ENCODE peak calls at places on chromosomes 3 and 15, in five cellular contexts. T, W, Q, K and Y are unnamed samples.
A peak's percentile ranks its signal among the peaks of the same experiment; 100 is the strongest.

GRCh38 chr3:10187944-10188343 is 23.2 kb downstream of the IRAK2 start:
- DNase-seq in T (no peak), W (no peak), Q (no peak), K (no peak), Y (no peak)

GRCh38 chr3:113585720-113586119 is 53.4 kb downstream of the SIDT1 start:
- DNase-seq in T (no peak), W (no peak), Q (no peak), K (no peak), Y (no peak)

GRCh38 chr15:69480932-69481331 is 28.3 kb downstream of the RPLP1 start:
- DNase-seq in T (no peak), W (no peak), Q (no peak), K (no peak), Y (no peak)

GRCh38 chr3:39291903-39292329 is 12.1 kb upstream of the CX3CR1 start:
- DNase-seq in T (peak; percentile 84), W (no peak), Q (peak; percentile 50), K (peak; percentile 97), Y (no peak)

GRCh38 chr3:181313379-181313778 is 323.8 kb upstream of the DNAJC19 start:
- DNase-seq in T (no peak), W (no peak), Q (no peak), K (no peak), Y (no peak)

GRCh38 chr15:83398591-83398990 is 48.5 kb upstream of the SH3GL3 start:
- DNase-seq in T (no peak), W (no peak), Q (no peak), K (no peak), Y (no peak)

GRCh38 chr15:95919460-95919859 is 411.0 kb upstream of the NR2F2 start:
- DNase-seq in T (no peak), W (no peak), Q (no peak), K (no peak), Y (no peak)

GRCh38 chr3:111936191-111936841 is 42.5 kb upstream of the ABHD10 start:
- DNase-seq in T (no peak), W (no peak), Q (no peak), K (no peak), Y (no peak)

GRCh38 chr3:73461582-73461981 is 163.2 kb downstream of the PDZRN3 start:
- DNase-seq in T (no peak), W (no peak), Q (no peak), K (no peak), Y (no peak)

GRCh38 chr3:120144267-120144666 is 50.0 kb upstream of the GSK3B start:
- DNase-seq in T (no peak), W (no peak), Q (peak; percentile 39), K (no peak), Y (no peak)

GRCh38 chr15:70806992-70807712 is 43.8 kb upstream of the UACA start:
- DNase-seq in T (no peak), W (no peak), Q (no peak), K (no peak), Y (no peak)

GRCh38 chr3:143366672-143367071 is 247.1 kb downstream of the CHST2 start:
- DNase-seq in T (no peak), W (no peak), Q (no peak), K (no peak), Y (no peak)

GRCh38 chr3:100001083-100001482 is 113.2 kb downstream of the FILIP1L start:
- DNase-seq in T (no peak), W (no peak), Q (no peak), K (no peak), Y (no peak)

GRCh38 chr3:27216955-27217552 is 152.1 kb downstream of the NEK10 start:
- DNase-seq in T (no peak), W (no peak), Q (no peak), K (no peak), Y (no peak)

GRCh38 chr3:15102833-15103232 is 3.9 kb upstream of the RBSN start:
- DNase-seq in T (no peak), W (no peak), Q (no peak), K (no peak), Y (no peak)

GRCh38 chr3:59386165-59386564 is 336.3 kb upstream of the CFAP20DC start:
- DNase-seq in T (no peak), W (peak; percentile 88), Q (no peak), K (no peak), Y (peak; percentile 41)

GRCh38 chr3:141366285-141367037 is 1.8 kb upstream of the ZBTB38 start:
- DNase-seq in T (peak; percentile 57), W (no peak), Q (peak; percentile 49), K (no peak), Y (no peak)

GRCh38 chr15:100029045-100029444 is 295.8 kb upstream of the LYSMD4 start:
- DNase-seq in T (no peak), W (no peak), Q (no peak), K (no peak), Y (no peak)

GRCh38 chr15:100032358-100033080 is 299.3 kb upstream of the LYSMD4 start:
- DNase-seq in T (no peak), W (no peak), Q (no peak), K (no peak), Y (no peak)

GRCh38 chr15:100030586-100031249 is 297.5 kb upstream of the LYSMD4 start:
- DNase-seq in T (no peak), W (no peak), Q (no peak), K (no peak), Y (no peak)

GRCh38 chr15:100031665-100032357 is 298.6 kb upstream of the LYSMD4 start:
- DNase-seq in T (no peak), W (no peak), Q (no peak), K (no peak), Y (no peak)

GRCh38 chr15:100029868-100030479 is 296.7 kb upstream of the LYSMD4 start:
- DNase-seq in T (no peak), W (no peak), Q (no peak), K (no peak), Y (no peak)
- TF ChIP-seq TAF1 in T (no peak), W (no peak), Q (no peak), K (no peak), Y (no peak)

DNA sequence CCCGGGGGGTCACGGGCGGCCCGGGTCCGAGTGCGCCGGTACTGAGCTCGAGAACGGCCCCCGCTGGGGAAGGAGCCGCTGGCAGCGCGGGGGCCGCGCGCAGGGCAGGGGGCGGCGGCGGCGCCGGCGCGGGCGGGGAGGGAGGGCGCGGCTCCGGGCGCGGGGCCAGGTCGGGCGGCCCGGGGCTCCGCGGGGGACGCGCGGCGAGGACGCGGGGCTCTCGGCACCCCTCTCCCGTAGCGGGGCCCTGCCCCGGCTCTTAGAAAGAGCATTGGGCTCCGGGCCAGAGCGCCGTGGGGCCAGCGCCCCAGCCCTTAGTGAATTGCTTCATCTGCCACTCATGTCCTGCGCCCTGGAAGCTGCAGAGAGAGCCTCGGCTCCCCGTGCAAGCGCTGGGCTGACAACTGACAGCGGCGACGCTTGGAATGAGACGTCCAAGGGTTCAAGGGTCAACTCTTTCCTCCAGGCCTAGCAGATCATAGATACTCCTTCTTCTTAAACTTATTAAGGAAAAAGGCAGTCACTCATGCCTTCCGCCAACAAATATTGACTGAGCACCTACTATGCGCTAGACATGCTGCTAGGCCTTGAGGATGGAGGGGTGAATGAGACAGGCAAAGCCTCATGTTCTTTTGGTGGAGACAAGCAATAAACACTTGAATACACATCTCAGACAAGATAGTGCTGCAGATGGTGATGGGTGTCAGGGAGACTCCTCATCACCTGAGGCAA is 140.8 kb downstream of the SMAD6 start:
- DNase-seq in T (peak; percentile 79), W (no peak), Q (peak; percentile 37), K (no peak), Y (no peak)
- TF ChIP-seq POLR2AphosphoS5 in T (no peak), W (no peak), Q (no peak), K (no peak), Y (no peak)

DNA sequence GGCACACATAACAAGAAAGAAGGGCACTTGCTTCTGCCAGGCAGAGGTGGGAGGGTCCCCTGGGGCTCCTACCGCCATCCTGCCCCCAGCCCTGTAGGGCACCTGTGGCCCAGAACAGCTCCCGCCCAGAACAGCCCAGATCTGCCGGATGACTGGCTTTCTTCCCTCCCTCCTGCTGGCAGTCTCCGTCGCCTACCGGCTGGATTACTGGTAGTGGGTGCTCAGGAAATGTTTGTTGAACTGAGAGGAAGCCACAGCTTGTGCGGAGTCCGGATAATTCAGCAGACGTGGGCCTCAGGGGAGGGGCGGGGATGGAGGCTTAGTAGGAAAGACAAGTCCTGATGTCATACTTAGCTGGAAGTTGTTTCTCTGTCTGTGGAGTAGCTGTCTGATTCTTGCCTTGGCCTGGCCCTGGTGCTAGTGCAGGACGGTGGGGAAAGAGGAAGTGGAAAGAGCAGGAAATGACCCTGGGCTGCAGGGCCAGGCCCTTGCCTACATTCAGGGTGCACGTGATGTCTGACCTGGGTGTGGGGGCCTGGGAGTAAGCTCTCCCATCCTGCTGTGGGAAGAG is 6.7 kb downstream of the CCDC9B start:
- DNase-seq in T (no peak), W (no peak), Q (no peak), K (no peak), Y (no peak)
- TF ChIP-seq POLR2A in T (no peak), W (no peak), Q (no peak), K (no peak), Y (no peak)

DNA sequence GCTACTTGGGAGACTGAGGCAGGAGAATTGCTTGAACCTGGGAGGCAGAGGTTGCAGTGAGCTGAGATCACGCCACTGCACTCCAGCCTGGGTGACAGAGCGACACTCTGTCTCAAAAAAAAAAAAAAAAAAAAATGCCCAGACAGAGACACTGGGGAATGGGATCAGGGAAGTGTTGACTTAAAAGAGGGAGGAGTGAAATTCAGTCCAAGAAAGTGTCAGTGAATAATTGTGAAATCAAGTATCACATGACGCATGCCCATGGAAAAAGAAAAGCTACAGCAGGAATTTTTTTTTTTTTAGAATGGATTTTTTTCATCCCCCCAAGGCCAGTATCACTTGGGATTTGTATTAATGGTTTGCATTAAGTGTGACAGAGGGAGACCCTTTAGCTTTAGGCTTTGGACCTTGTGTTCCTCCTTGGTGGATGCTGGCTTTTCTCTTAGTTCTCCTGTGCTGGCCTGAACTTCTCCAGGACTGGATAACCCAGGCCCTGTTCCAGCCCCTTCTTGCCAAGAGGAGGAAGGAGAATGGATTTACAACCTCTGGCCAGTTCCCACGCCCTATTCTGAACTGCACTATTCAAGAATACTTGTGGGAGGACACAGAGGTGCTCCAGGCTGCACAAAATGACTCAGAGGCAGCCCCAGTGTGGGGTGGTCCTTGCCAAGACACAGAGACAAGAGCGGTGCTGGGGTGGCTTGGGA is 36.7 kb upstream of the ZNF774 start:
- DNase-seq in T (no peak), W (no peak), Q (peak; percentile 30), K (peak; percentile 29), Y (no peak)
- TF ChIP-seq TAF1 in T (no peak), W (no peak), Q (no peak), K (no peak), Y (no peak)

GRCh38 chr3:46098319-46098761 is 71.1 kb upstream of the XCR1 start:
- DNase-seq in T (no peak), W (peak; percentile 86), Q (no peak), K (no peak), Y (no peak)
- TF ChIP-seq POLR2AphosphoS5 in T (no peak), W (no peak), Q (no peak), K (no peak), Y (peak; percentile 32)

GRCh38 chr15:73986776-73987056 is 5.4 kb downstream of the STOML1 start:
- DNase-seq in T (no peak), W (no peak), Q (no peak), K (no peak), Y (no peak)

GRCh38 chr15:73984208-73984979 is 7.7 kb downstream of the STOML1 start:
- DNase-seq in T (no peak), W (no peak), Q (no peak), K (no peak), Y (no peak)

GRCh38 chr15:73986055-73986775 is 5.9 kb downstream of the STOML1 start:
- DNase-seq in T (no peak), W (no peak), Q (no peak), K (no peak), Y (no peak)

GRCh38 chr15:73983773-73984172 is 8.3 kb downstream of the STOML1 start:
- DNase-seq in T (no peak), W (no peak), Q (no peak), K (no peak), Y (no peak)

GRCh38 chr15:73985101-73985873 is 6.8 kb downstream of the STOML1 start:
- DNase-seq in T (no peak), W (no peak), Q (no peak), K (no peak), Y (no peak)
- TF ChIP-seq POLR2A in T (no peak), W (no peak), Q (no peak), K (no peak), Y (no peak)